ENCODE peak calls at places on chromosome X, in eight cellular contexts. One of them, this sample, is unnamed. For H3K4me1, the result is how much of the 10 kb centered on the place peaks cover.

GRCh38 chrX:45011131-45011530 is 138.1 kb downstream of the KDM6A start:
- DNase-seq in uterus: no peak
- DNase-seq in ovary: no peak
- DNase-seq in suprapubic skin: no peak
- DNase-seq in gastrocnemius medialis: no peak
- DNase-seq in HCT116: no peak
- DNase-seq in IMR-90: peak
- DNase-seq in adrenal gland: no peak
- DNase-seq in this sample: no peak

GRCh38 chrX:6226053-6226645 is 2.5 kb downstream of the NLGN4X start:
- DNase-seq in IMR-90: no peak
- DNase-seq in ovary: peak
- DNase-seq in uterus: no peak
- DNase-seq in adrenal gland: no peak
- DNase-seq in suprapubic skin: no peak
- DNase-seq in HCT116: no peak
- DNase-seq in gastrocnemius medialis: no peak
- DNase-seq in this sample: no peak

GRCh38 chrX:150663061-150663460 is 30.1 kb upstream of the MTMR1 start:
- DNase-seq in IMR-90: no peak
- DNase-seq in ovary: no peak
- DNase-seq in HCT116: no peak
- DNase-seq in adrenal gland: no peak
- DNase-seq in suprapubic skin: no peak
- DNase-seq in uterus: no peak
- DNase-seq in gastrocnemius medialis: no peak
- DNase-seq in this sample: no peak

GRCh38 chrX:23855569-23855968 is 52.2 kb downstream of the APOO start:
- DNase-seq in uterus: no peak
- DNase-seq in IMR-90: no peak
- DNase-seq in ovary: no peak
- DNase-seq in HCT116: no peak
- DNase-seq in adrenal gland: no peak
- DNase-seq in gastrocnemius medialis: no peak
- DNase-seq in suprapubic skin: no peak
- DNase-seq in this sample: no peak

GRCh38 chrX:104568304-104568915 is 2.4 kb downstream of the IL1RAPL2 start:
- DNase-seq in IMR-90: no peak
- DNase-seq in adrenal gland: no peak
- DNase-seq in suprapubic skin: no peak
- DNase-seq in uterus: no peak
- DNase-seq in HCT116: no peak
- DNase-seq in gastrocnemius medialis: no peak
- DNase-seq in ovary: no peak
- DNase-seq in this sample: no peak

GRCh38 chrX:39263946-39264483 is 462.8 kb downstream of the MID1IP1 start:
- DNase-seq in gastrocnemius medialis: no peak
- DNase-seq in IMR-90: no peak
- DNase-seq in HCT116: no peak
- DNase-seq in suprapubic skin: no peak
- DNase-seq in uterus: no peak
- DNase-seq in adrenal gland: no peak
- DNase-seq in ovary: no peak
- DNase-seq in this sample: no peak

GRCh38 chrX:125620715-125621587 is 301.3 kb downstream of the TEX13C start:
- DNase-seq in adrenal gland: no peak
- DNase-seq in suprapubic skin: no peak
- DNase-seq in gastrocnemius medialis: no peak
- DNase-seq in IMR-90: no peak
- DNase-seq in ovary: no peak
- DNase-seq in HCT116: no peak
- DNase-seq in uterus: no peak
- DNase-seq in this sample: no peak

GRCh38 chrX:118177708-118178107 is 61.1 kb upstream of the KLHL13 start:
- DNase-seq in suprapubic skin: no peak
- DNase-seq in ovary: no peak
- DNase-seq in uterus: no peak
- DNase-seq in adrenal gland: no peak
- DNase-seq in gastrocnemius medialis: no peak
- DNase-seq in HCT116: no peak
- DNase-seq in IMR-90: no peak
- DNase-seq in this sample: no peak

GRCh38 chrX:119541188-119541587 is 24.0 kb downstream of the STEEP1 start:
- DNase-seq in adrenal gland: no peak
- DNase-seq in suprapubic skin: no peak
- DNase-seq in ovary: no peak
- DNase-seq in HCT116: no peak
- DNase-seq in gastrocnemius medialis: no peak
- DNase-seq in uterus: no peak
- DNase-seq in IMR-90: peak
- DNase-seq in this sample: no peak

GRCh38 chrX:55996649-55997048 is 235.5 kb upstream of the KLF8 start:
- DNase-seq in adrenal gland: no peak
- DNase-seq in HCT116: no peak
- DNase-seq in IMR-90: no peak
- DNase-seq in ovary: no peak
- DNase-seq in suprapubic skin: no peak
- DNase-seq in gastrocnemius medialis: no peak
- DNase-seq in uterus: no peak
- DNase-seq in this sample: no peak

GRCh38 chrX:74251006-74251930 is 52.7 kb upstream of the ZCCHC13 start:
- DNase-seq in adrenal gland: peak
- DNase-seq in ovary: no peak
- DNase-seq in IMR-90: peak
- DNase-seq in gastrocnemius medialis: no peak
- DNase-seq in uterus: no peak
- DNase-seq in suprapubic skin: no peak
- DNase-seq in HCT116: no peak
- DNase-seq in this sample: no peak

GRCh38 chrX:41960142-41960541 is 36.8 kb upstream of the CASK start:
- DNase-seq in IMR-90: no peak
- DNase-seq in HCT116: no peak
- DNase-seq in adrenal gland: no peak
- DNase-seq in uterus: no peak
- DNase-seq in ovary: no peak
- DNase-seq in suprapubic skin: no peak
- DNase-seq in gastrocnemius medialis: no peak
- DNase-seq in this sample: no peak

GRCh38 chrX:21412883-21413282 is 38.7 kb downstream of the CNKSR2 start:
- DNase-seq in suprapubic skin: no peak
- DNase-seq in HCT116: no peak
- DNase-seq in adrenal gland: no peak
- DNase-seq in uterus: no peak
- DNase-seq in ovary: no peak
- DNase-seq in gastrocnemius medialis: no peak
- DNase-seq in IMR-90: peak
- DNase-seq in this sample: no peak

GRCh38 chrX:131831185-131831520 is 191.9 kb upstream of the STK26 start:
- DNase-seq in IMR-90: peak
- DNase-seq in gastrocnemius medialis: no peak
- DNase-seq in uterus: no peak
- DNase-seq in HCT116: no peak
- DNase-seq in ovary: no peak
- DNase-seq in adrenal gland: no peak
- DNase-seq in suprapubic skin: no peak
- DNase-seq in this sample: no peak

GRCh38 chrX:52995135-52995973 is 37.0 kb upstream of the FAM156A start:
- DNase-seq in gastrocnemius medialis: peak
- DNase-seq in IMR-90: peak
- DNase-seq in adrenal gland: peak
- DNase-seq in uterus: peak
- DNase-seq in HCT116: peak
- DNase-seq in suprapubic skin: peak
- DNase-seq in ovary: peak
- DNase-seq in this sample: peak
- TF ChIP-seq POLR2A in gastrocnemius medialis: peak
- TF ChIP-seq POLR2A in IMR-90: no peak
- TF ChIP-seq POLR2A in adrenal gland: peak
- TF ChIP-seq POLR2A in uterus: no peak
- TF ChIP-seq POLR2A in HCT116: no peak
- TF ChIP-seq POLR2A in suprapubic skin: no peak
- TF ChIP-seq POLR2A in ovary: peak
- TF ChIP-seq POLR2A in this sample: no peak

DNA sequence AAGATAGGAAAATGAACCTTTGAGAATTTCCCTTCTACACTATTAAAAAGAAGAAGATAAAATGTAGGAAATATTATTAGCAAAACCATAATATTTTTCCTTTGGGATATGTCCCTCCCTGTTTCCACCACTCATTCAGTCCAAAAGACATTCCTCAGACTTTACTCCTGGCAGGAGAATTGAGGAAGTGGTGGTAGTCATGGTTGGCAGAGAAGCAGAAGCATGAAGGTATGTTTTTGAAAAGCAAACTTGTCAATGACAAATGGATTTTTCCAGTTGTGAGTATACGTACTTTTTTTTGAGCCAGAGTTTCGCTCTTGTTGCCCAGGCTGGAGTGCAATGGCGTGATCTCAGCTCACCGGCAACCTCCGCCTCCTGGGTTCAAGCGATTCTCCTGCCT is 13.7 kb downstream of the STAG2 start:
- DNase-seq in adrenal gland: no peak
- DNase-seq in gastrocnemius medialis: no peak
- DNase-seq in uterus: no peak
- DNase-seq in IMR-90: peak
- DNase-seq in HCT116: no peak
- DNase-seq in ovary: no peak
- DNase-seq in suprapubic skin: no peak
- DNase-seq in this sample: no peak
- H3K4me1 ChIP-seq in adrenal gland: under half
- H3K4me1 ChIP-seq in gastrocnemius medialis: under half
- H3K4me1 ChIP-seq in uterus: under half
- H3K4me1 ChIP-seq in IMR-90: under half
- H3K4me1 ChIP-seq in HCT116: under half
- H3K4me1 ChIP-seq in ovary: under half
- H3K4me1 ChIP-seq in suprapubic skin: under half
- H3K4me1 ChIP-seq in this sample: under half

GRCh38 chrX:19650996-19651395 is 135.7 kb upstream of the MAP3K15 start:
- DNase-seq in adrenal gland: no peak
- DNase-seq in HCT116: no peak
- DNase-seq in uterus: no peak
- DNase-seq in IMR-90: no peak
- DNase-seq in suprapubic skin: no peak
- DNase-seq in ovary: no peak
- DNase-seq in gastrocnemius medialis: no peak
- DNase-seq in this sample: no peak

GRCh38 chrX:19659929-19660328 is 144.6 kb upstream of the MAP3K15 start:
- DNase-seq in IMR-90: no peak
- DNase-seq in uterus: no peak
- DNase-seq in adrenal gland: no peak
- DNase-seq in ovary: no peak
- DNase-seq in HCT116: no peak
- DNase-seq in gastrocnemius medialis: no peak
- DNase-seq in suprapubic skin: no peak
- DNase-seq in this sample: no peak

GRCh38 chrX:19658030-19658429 is 142.7 kb upstream of the MAP3K15 start:
- DNase-seq in uterus: no peak
- DNase-seq in ovary: no peak
- DNase-seq in adrenal gland: no peak
- DNase-seq in IMR-90: peak
- DNase-seq in suprapubic skin: no peak
- DNase-seq in gastrocnemius medialis: no peak
- DNase-seq in HCT116: no peak
- DNase-seq in this sample: no peak

GRCh38 chrX:19660604-19661003 is 145.3 kb upstream of the MAP3K15 start:
- DNase-seq in IMR-90: no peak
- DNase-seq in suprapubic skin: no peak
- DNase-seq in gastrocnemius medialis: no peak
- DNase-seq in ovary: no peak
- DNase-seq in adrenal gland: no peak
- DNase-seq in uterus: no peak
- DNase-seq in HCT116: no peak
- DNase-seq in this sample: no peak

GRCh38 chrX:19655032-19655431 is 139.7 kb upstream of the MAP3K15 start:
- DNase-seq in HCT116: no peak
- DNase-seq in gastrocnemius medialis: no peak
- DNase-seq in uterus: no peak
- DNase-seq in adrenal gland: no peak
- DNase-seq in IMR-90: no peak
- DNase-seq in ovary: no peak
- DNase-seq in suprapubic skin: no peak
- DNase-seq in this sample: no peak
- TF ChIP-seq POLR2A in HCT116: no peak
- TF ChIP-seq POLR2A in gastrocnemius medialis: no peak
- TF ChIP-seq POLR2A in uterus: no peak
- TF ChIP-seq POLR2A in adrenal gland: no peak
- TF ChIP-seq POLR2A in IMR-90: no peak
- TF ChIP-seq POLR2A in ovary: no peak
- TF ChIP-seq POLR2A in suprapubic skin: no peak
- TF ChIP-seq POLR2A in this sample: no peak

GRCh38 chrX:25003066-25003849 is 12.5 kb downstream of the ARX start:
- DNase-seq in suprapubic skin: no peak
- DNase-seq in adrenal gland: no peak
- DNase-seq in ovary: peak
- DNase-seq in HCT116: no peak
- DNase-seq in gastrocnemius medialis: no peak
- DNase-seq in uterus: no peak
- DNase-seq in IMR-90: no peak
- DNase-seq in this sample: no peak
- H3K4me1 ChIP-seq in suprapubic skin: under half
- H3K4me1 ChIP-seq in adrenal gland: under half
- H3K4me1 ChIP-seq in ovary: under half
- H3K4me1 ChIP-seq in HCT116: under half
- H3K4me1 ChIP-seq in gastrocnemius medialis: under half
- H3K4me1 ChIP-seq in uterus: under half
- H3K4me1 ChIP-seq in IMR-90: under half
- H3K4me1 ChIP-seq in this sample: under half

DNA sequence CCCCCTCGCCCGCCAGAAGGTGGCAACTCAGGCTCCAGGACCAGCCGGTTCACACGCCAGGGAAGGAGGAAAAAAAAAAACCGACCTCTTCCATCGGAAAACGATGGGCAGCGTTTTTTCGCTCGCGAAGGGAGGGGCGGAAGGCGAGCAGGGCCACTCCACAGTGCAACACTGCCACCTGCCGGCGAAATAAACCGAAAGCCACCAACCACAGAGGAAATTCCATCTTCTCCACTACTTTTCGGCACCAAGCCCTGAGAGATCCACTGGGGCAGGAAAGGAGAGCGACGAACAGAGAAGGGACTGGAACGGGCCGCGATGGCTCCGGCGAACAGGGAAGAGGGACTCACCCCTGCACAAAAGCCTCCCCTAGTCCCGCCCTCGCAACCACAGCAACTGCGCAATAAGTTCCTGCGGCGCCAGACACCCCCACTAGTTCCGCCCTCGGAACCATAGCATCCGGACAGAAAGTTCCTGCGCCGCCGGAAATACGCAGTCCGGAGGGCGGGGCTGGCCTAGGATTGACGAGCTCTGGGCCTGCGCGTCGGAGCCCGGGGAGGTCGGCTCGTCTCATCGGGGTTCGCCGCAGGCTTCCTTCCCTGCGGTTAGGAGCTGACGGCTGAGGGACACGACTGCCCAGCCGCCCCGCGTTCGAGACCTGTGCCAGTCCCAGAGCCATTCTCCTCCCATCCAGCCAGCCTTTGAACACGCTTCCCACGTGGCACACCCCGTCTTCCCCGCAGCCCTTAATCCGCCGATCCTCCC is 23.4 kb downstream of the FAM156A start:
- DNase-seq in suprapubic skin: peak
- DNase-seq in IMR-90: peak
- DNase-seq in uterus: peak
- DNase-seq in ovary: peak
- DNase-seq in HCT116: peak
- DNase-seq in gastrocnemius medialis: peak
- DNase-seq in adrenal gland: peak
- DNase-seq in this sample: peak
- TF ChIP-seq POLR2A in suprapubic skin: no peak
- TF ChIP-seq POLR2A in IMR-90: peak
- TF ChIP-seq POLR2A in uterus: peak
- TF ChIP-seq POLR2A in ovary: peak
- TF ChIP-seq POLR2A in HCT116: peak
- TF ChIP-seq POLR2A in gastrocnemius medialis: peak
- TF ChIP-seq POLR2A in adrenal gland: peak
- TF ChIP-seq POLR2A in this sample: peak

This sample was measured in heart left ventricle.